ENCODE peak calls at places on chromosomes 4 and X, in ten cellular contexts. E, Z, V, Q, A, L, Y, K, J and C are unnamed samples.

GRCh38 chr4:74527049-74527448 is 82.1 kb downstream of the AREG start:
- DNase-seq in E (no peak), Z (no peak), V (no peak), Q (no peak), A (no peak), L (no peak), Y (no peak), K (no peak), J (no peak), C (no peak)

GRCh38 chrX:100417671-100418070 is 7.6 kb upstream of the PCDH19 start:
- DNase-seq in E (no peak), Z (no peak), V (no peak), Q (no peak), A (no peak), L (no peak), Y (no peak), K (no peak), J (no peak), C (no peak)

GRCh38 chr4:107330915-107331314 is 294.8 kb upstream of the DKK2 start:
- DNase-seq in E (no peak), Z (no peak), V (no peak), Q (no peak), A (no peak), L (no peak), Y (no peak), K (no peak), J (no peak), C (no peak)

GRCh38 chrX:82087699-82088098 is 885.8 kb downstream of the SH3BGRL start:
- DNase-seq in E (no peak), Z (no peak), V (no peak), Q (no peak), A (no peak), L (no peak), Y (no peak), K (no peak), J (no peak), C (no peak)

GRCh38 chr4:140641789-140642439 is 73.2 kb upstream of the UCP1 start:
- DNase-seq in E (no peak), Z (no peak), V (peak; percentile 68), Q (no peak), A (no peak), L (no peak), Y (no peak), K (no peak), J (no peak), C (no peak)

GRCh38 chr4:1290165-1290977 is 680 bp downstream of the MAEA start:
- DNase-seq in E (no peak), Z (no peak), V (no peak), Q (peak; percentile 66), A (peak; percentile 12), L (no peak), Y (no peak), K (no peak), J (no peak), C (no peak)

GRCh38 chr4:121688696-121689095 is 8.1 kb downstream of the ANXA5 start:
- DNase-seq in E (no peak), Z (no peak), V (no peak), Q (no peak), A (no peak), L (no peak), Y (no peak), K (no peak), J (no peak), C (no peak)

GRCh38 chr4:100165809-100166208 is 24.5 kb downstream of the DDIT4L start:
- DNase-seq in E (no peak), Z (no peak), V (no peak), Q (no peak), A (no peak), L (no peak), Y (no peak), K (no peak), J (no peak), C (no peak)

GRCh38 chr4:40909363-40909876 is 159.7 kb downstream of the NSUN7 start:
- DNase-seq in E (no peak), Z (no peak), V (no peak), Q (peak; percentile 91), A (peak; percentile 78), L (peak; percentile 76), Y (no peak), K (no peak), J (no peak), C (no peak)

GRCh38 chrX:154968353-154968752 is 54.2 kb downstream of the F8 start:
- DNase-seq in E (no peak), Z (no peak), V (no peak), Q (no peak), A (no peak), L (no peak), Y (no peak), K (no peak), J (no peak), C (no peak)

GRCh38 chr4:2799971-2800690 is 7.2 kb downstream of the SH3BP2 start:
- DNase-seq in E (peak; percentile 12), Z (peak; percentile 7), V (peak; percentile 75), Q (peak; percentile 39), A (no peak), L (no peak), Y (no peak), K (no peak), J (peak; percentile 16), C (no peak)

GRCh38 chr4:75995727-75996126 is 5.0 kb upstream of the SDAD1 start:
- DNase-seq in E (no peak), Z (no peak), V (no peak), Q (peak; percentile 70), A (peak; percentile 62), L (peak; percentile 32), Y (peak; percentile 10), K (no peak), J (no peak), C (no peak)

GRCh38 chrX:107825698-107826285 is at the start of gene MID2:
- DNase-seq in E (peak; percentile 20), Z (peak; percentile 10), V (peak; percentile 78), Q (peak; percentile 78), A (peak; percentile 16), L (peak; percentile 33), Y (peak; percentile 6), K (peak; percentile 8), J (peak; percentile 54), C (peak; percentile 35)

GRCh38 chr4:118225521-118225920 is 127.3 kb downstream of the PRSS12 start:
- DNase-seq in E (no peak), Z (no peak), V (no peak), Q (no peak), A (no peak), L (no peak), Y (no peak), K (no peak), J (no peak), C (no peak)

GRCh38 chr4:33060873-33061542 is 2340.8 kb downstream of the PCDH7 start:
- DNase-seq in E (peak; percentile 45), Z (no peak), V (no peak), Q (peak; percentile 71), A (peak; percentile 31), L (no peak), Y (no peak), K (peak; percentile 56), J (peak; percentile 7), C (no peak)

GRCh38 chrX:139739138-139739537 is 31.2 kb upstream of the MCF2 start:
- DNase-seq in E (no peak), Z (no peak), V (no peak), Q (peak; percentile 52), A (peak; percentile 45), L (peak; percentile 57), Y (no peak), K (no peak), J (no peak), C (no peak)

GRCh38 chr4:184392321-184392720 is 82.0 kb downstream of the IRF2 start:
- DNase-seq in E (no peak), Z (no peak), V (no peak), Q (no peak), A (no peak), L (no peak), Y (no peak), K (no peak), J (no peak), C (no peak)

GRCh38 chrX:119025900-119026299 is 46.9 kb upstream of the CT47C1 start:
- DNase-seq in E (no peak), Z (no peak), V (no peak), Q (no peak), A (no peak), L (no peak), Y (no peak), K (no peak), J (no peak), C (no peak)

GRCh38 chrX:71936632-71937031 is 26.0 kb downstream of the NHSL2 start:
- DNase-seq in E (no peak), Z (no peak), V (no peak), Q (no peak), A (no peak), L (no peak), Y (no peak), K (no peak), J (no peak), C (no peak)

GRCh38 chr4:6944311-6945051 is 34.9 kb downstream of the TBC1D14 start:
- DNase-seq in E (no peak), Z (no peak), V (no peak), Q (no peak), A (no peak), L (no peak), Y (no peak), K (no peak), J (no peak), C (no peak)

GRCh38 chrX:68669872-68670271 is 22.4 kb downstream of the STARD8 start:
- DNase-seq in E (no peak), Z (no peak), V (no peak), Q (no peak), A (peak; percentile 39), L (no peak), Y (no peak), K (no peak), J (no peak), C (no peak)

GRCh38 chr4:182808673-182809416 is 108.3 kb downstream of the DCTD start:
- DNase-seq in E (no peak), Z (no peak), V (no peak), Q (peak; percentile 60), A (no peak), L (no peak), Y (peak; percentile 54), K (no peak), J (no peak), C (no peak)

GRCh38 chr4:18942874-18943273 is 921.3 kb upstream of the LCORL start:
- DNase-seq in E (no peak), Z (no peak), V (no peak), Q (no peak), A (no peak), L (no peak), Y (no peak), K (no peak), J (no peak), C (no peak)